ENCODE peak calls at places on chromosomes 2 and 18, in nine cellular contexts. One of them, this sample, is unnamed.

GRCh38 chr2:209496586-209496982 is 72.7 kb downstream of the MAP2 start:
- DNase-seq in left cardiac atrium: no peak
- DNase-seq in stimulated activated CD4-positive, alpha-beta T cell treated with anti-CD3 and anti-CD28 coated beads, Interleukin-2, amount 100 ng/mL, for 48 hours: no peak
- DNase-seq in posterior cingulate gyrus: no peak
- DNase-seq in ovary: no peak
- DNase-seq in H7: no peak
- DNase-seq in activated naive CD8-positive, alpha-beta T cell treated with anti-CD3 and anti-CD28 coated beads for 36 hours: no peak
- DNase-seq in T-helper 1 cell: no peak
- DNase-seq in SK-N-DZ: no peak
- DNase-seq in this sample: no peak

GRCh38 chr2:185643434-185643833 is 95.2 kb upstream of the FSIP2 start:
- DNase-seq in left cardiac atrium: no peak
- DNase-seq in stimulated activated CD4-positive, alpha-beta T cell treated with anti-CD3 and anti-CD28 coated beads, Interleukin-2, amount 100 ng/mL, for 48 hours: no peak
- DNase-seq in posterior cingulate gyrus: no peak
- DNase-seq in ovary: no peak
- DNase-seq in H7: no peak
- DNase-seq in activated naive CD8-positive, alpha-beta T cell treated with anti-CD3 and anti-CD28 coated beads for 36 hours: no peak
- DNase-seq in T-helper 1 cell: no peak
- DNase-seq in SK-N-DZ: no peak
- DNase-seq in this sample: no peak

GRCh38 chr2:177021686-177022085 is 190.9 kb upstream of the HNRNPA3 start:
- DNase-seq in left cardiac atrium: no peak
- DNase-seq in stimulated activated CD4-positive, alpha-beta T cell treated with anti-CD3 and anti-CD28 coated beads, Interleukin-2, amount 100 ng/mL, for 48 hours: no peak
- DNase-seq in posterior cingulate gyrus: no peak
- DNase-seq in ovary: no peak
- DNase-seq in H7: no peak
- DNase-seq in activated naive CD8-positive, alpha-beta T cell treated with anti-CD3 and anti-CD28 coated beads for 36 hours: no peak
- DNase-seq in T-helper 1 cell: no peak
- DNase-seq in SK-N-DZ: no peak
- DNase-seq in this sample: no peak

GRCh38 chr2:68853035-68853434 is 18.2 kb downstream of the BMP10 start:
- DNase-seq in left cardiac atrium: no peak
- DNase-seq in stimulated activated CD4-positive, alpha-beta T cell treated with anti-CD3 and anti-CD28 coated beads, Interleukin-2, amount 100 ng/mL, for 48 hours: no peak
- DNase-seq in posterior cingulate gyrus: no peak
- DNase-seq in ovary: no peak
- DNase-seq in H7: no peak
- DNase-seq in activated naive CD8-positive, alpha-beta T cell treated with anti-CD3 and anti-CD28 coated beads for 36 hours: no peak
- DNase-seq in T-helper 1 cell: no peak
- DNase-seq in SK-N-DZ: no peak
- DNase-seq in this sample: no peak

GRCh38 chr2:239554761-239555565 is 154.1 kb upstream of the HDAC4 start:
- DNase-seq in left cardiac atrium: no peak
- DNase-seq in stimulated activated CD4-positive, alpha-beta T cell treated with anti-CD3 and anti-CD28 coated beads, Interleukin-2, amount 100 ng/mL, for 48 hours: no peak
- DNase-seq in posterior cingulate gyrus: no peak
- DNase-seq in ovary: no peak
- DNase-seq in H7: no peak
- DNase-seq in activated naive CD8-positive, alpha-beta T cell treated with anti-CD3 and anti-CD28 coated beads for 36 hours: no peak
- DNase-seq in T-helper 1 cell: no peak
- DNase-seq in SK-N-DZ: no peak
- DNase-seq in this sample: no peak

GRCh38 chr2:1715184-1716012 is 28.9 kb downstream of the PXDN start:
- DNase-seq in left cardiac atrium: no peak
- DNase-seq in stimulated activated CD4-positive, alpha-beta T cell treated with anti-CD3 and anti-CD28 coated beads, Interleukin-2, amount 100 ng/mL, for 48 hours: no peak
- DNase-seq in posterior cingulate gyrus: no peak
- DNase-seq in ovary: peak
- DNase-seq in H7: peak
- DNase-seq in activated naive CD8-positive, alpha-beta T cell treated with anti-CD3 and anti-CD28 coated beads for 36 hours: no peak
- DNase-seq in T-helper 1 cell: no peak
- DNase-seq in SK-N-DZ: peak
- DNase-seq in this sample: no peak

GRCh38 chr2:227871375-227871788 is at the start of gene DAW1:
- DNase-seq in left cardiac atrium: peak
- DNase-seq in stimulated activated CD4-positive, alpha-beta T cell treated with anti-CD3 and anti-CD28 coated beads, Interleukin-2, amount 100 ng/mL, for 48 hours: peak
- DNase-seq in posterior cingulate gyrus: peak
- DNase-seq in ovary: peak
- DNase-seq in H7: peak
- DNase-seq in activated naive CD8-positive, alpha-beta T cell treated with anti-CD3 and anti-CD28 coated beads for 36 hours: peak
- DNase-seq in T-helper 1 cell: peak
- DNase-seq in SK-N-DZ: peak
- DNase-seq in this sample: no peak

GRCh38 chr2:237182422-237183123 is 96.9 kb downstream of the COPS8 start:
- DNase-seq in left cardiac atrium: no peak
- DNase-seq in stimulated activated CD4-positive, alpha-beta T cell treated with anti-CD3 and anti-CD28 coated beads, Interleukin-2, amount 100 ng/mL, for 48 hours: no peak
- DNase-seq in posterior cingulate gyrus: no peak
- DNase-seq in ovary: peak
- DNase-seq in H7: no peak
- DNase-seq in activated naive CD8-positive, alpha-beta T cell treated with anti-CD3 and anti-CD28 coated beads for 36 hours: no peak
- DNase-seq in T-helper 1 cell: no peak
- DNase-seq in SK-N-DZ: no peak
- DNase-seq in this sample: no peak

GRCh38 chr2:150824118-150824517 is 336.7 kb upstream of the RND3 start:
- DNase-seq in left cardiac atrium: no peak
- DNase-seq in stimulated activated CD4-positive, alpha-beta T cell treated with anti-CD3 and anti-CD28 coated beads, Interleukin-2, amount 100 ng/mL, for 48 hours: no peak
- DNase-seq in posterior cingulate gyrus: no peak
- DNase-seq in ovary: no peak
- DNase-seq in H7: no peak
- DNase-seq in activated naive CD8-positive, alpha-beta T cell treated with anti-CD3 and anti-CD28 coated beads for 36 hours: no peak
- DNase-seq in T-helper 1 cell: no peak
- DNase-seq in SK-N-DZ: no peak
- DNase-seq in this sample: no peak

GRCh38 chr2:234287650-234288049 is 209.2 kb downstream of the ARL4C start:
- DNase-seq in left cardiac atrium: no peak
- DNase-seq in stimulated activated CD4-positive, alpha-beta T cell treated with anti-CD3 and anti-CD28 coated beads, Interleukin-2, amount 100 ng/mL, for 48 hours: no peak
- DNase-seq in posterior cingulate gyrus: no peak
- DNase-seq in ovary: no peak
- DNase-seq in H7: no peak
- DNase-seq in activated naive CD8-positive, alpha-beta T cell treated with anti-CD3 and anti-CD28 coated beads for 36 hours: no peak
- DNase-seq in T-helper 1 cell: no peak
- DNase-seq in SK-N-DZ: no peak
- DNase-seq in this sample: no peak

GRCh38 chr2:161905389-161906046 is 168.5 kb downstream of the DPP4 start:
- DNase-seq in left cardiac atrium: no peak
- DNase-seq in stimulated activated CD4-positive, alpha-beta T cell treated with anti-CD3 and anti-CD28 coated beads, Interleukin-2, amount 100 ng/mL, for 48 hours: no peak
- DNase-seq in posterior cingulate gyrus: no peak
- DNase-seq in ovary: no peak
- DNase-seq in H7: no peak
- DNase-seq in activated naive CD8-positive, alpha-beta T cell treated with anti-CD3 and anti-CD28 coated beads for 36 hours: no peak
- DNase-seq in T-helper 1 cell: no peak
- DNase-seq in SK-N-DZ: no peak
- DNase-seq in this sample: no peak

GRCh38 chr18:59744271-59744721 is 47.1 kb upstream of the CCBE1 start:
- DNase-seq in left cardiac atrium: no peak
- DNase-seq in stimulated activated CD4-positive, alpha-beta T cell treated with anti-CD3 and anti-CD28 coated beads, Interleukin-2, amount 100 ng/mL, for 48 hours: no peak
- DNase-seq in posterior cingulate gyrus: no peak
- DNase-seq in ovary: no peak
- DNase-seq in H7: no peak
- DNase-seq in activated naive CD8-positive, alpha-beta T cell treated with anti-CD3 and anti-CD28 coated beads for 36 hours: no peak
- DNase-seq in T-helper 1 cell: no peak
- DNase-seq in SK-N-DZ: no peak
- DNase-seq in this sample: no peak

GRCh38 chr2:23606968-23607367 is 222.0 kb downstream of the KLHL29 start:
- DNase-seq in left cardiac atrium: no peak
- DNase-seq in stimulated activated CD4-positive, alpha-beta T cell treated with anti-CD3 and anti-CD28 coated beads, Interleukin-2, amount 100 ng/mL, for 48 hours: no peak
- DNase-seq in posterior cingulate gyrus: no peak
- DNase-seq in ovary: no peak
- DNase-seq in H7: no peak
- DNase-seq in activated naive CD8-positive, alpha-beta T cell treated with anti-CD3 and anti-CD28 coated beads for 36 hours: no peak
- DNase-seq in T-helper 1 cell: no peak
- DNase-seq in SK-N-DZ: no peak
- DNase-seq in this sample: no peak

GRCh38 chr2:240437861-240438809 is 2.7 kb downstream of the GPC1 start:
- DNase-seq in left cardiac atrium: peak
- DNase-seq in stimulated activated CD4-positive, alpha-beta T cell treated with anti-CD3 and anti-CD28 coated beads, Interleukin-2, amount 100 ng/mL, for 48 hours: peak
- DNase-seq in posterior cingulate gyrus: peak
- DNase-seq in ovary: peak
- DNase-seq in H7: peak
- DNase-seq in activated naive CD8-positive, alpha-beta T cell treated with anti-CD3 and anti-CD28 coated beads for 36 hours: peak
- DNase-seq in T-helper 1 cell: peak
- DNase-seq in SK-N-DZ: peak
- DNase-seq in this sample: peak

GRCh38 chr2:206031162-206031784 is 54.7 kb downstream of the INO80D start:
- DNase-seq in left cardiac atrium: no peak
- DNase-seq in stimulated activated CD4-positive, alpha-beta T cell treated with anti-CD3 and anti-CD28 coated beads, Interleukin-2, amount 100 ng/mL, for 48 hours: no peak
- DNase-seq in posterior cingulate gyrus: no peak
- DNase-seq in ovary: no peak
- DNase-seq in H7: no peak
- DNase-seq in activated naive CD8-positive, alpha-beta T cell treated with anti-CD3 and anti-CD28 coated beads for 36 hours: peak
- DNase-seq in T-helper 1 cell: no peak
- DNase-seq in SK-N-DZ: no peak
- DNase-seq in this sample: no peak

GRCh38 chr2:180983468-180984388 is 3.3 kb downstream of the UBE2E3 start:
- DNase-seq in left cardiac atrium: no peak
- DNase-seq in stimulated activated CD4-positive, alpha-beta T cell treated with anti-CD3 and anti-CD28 coated beads, Interleukin-2, amount 100 ng/mL, for 48 hours: no peak
- DNase-seq in posterior cingulate gyrus: no peak
- DNase-seq in ovary: no peak
- DNase-seq in H7: peak
- DNase-seq in activated naive CD8-positive, alpha-beta T cell treated with anti-CD3 and anti-CD28 coated beads for 36 hours: no peak
- DNase-seq in T-helper 1 cell: no peak
- DNase-seq in SK-N-DZ: peak
- DNase-seq in this sample: no peak

GRCh38 chr2:217828336-217828735 is 174.5 kb downstream of the TNS1 start:
- DNase-seq in left cardiac atrium: no peak
- DNase-seq in stimulated activated CD4-positive, alpha-beta T cell treated with anti-CD3 and anti-CD28 coated beads, Interleukin-2, amount 100 ng/mL, for 48 hours: no peak
- DNase-seq in posterior cingulate gyrus: no peak
- DNase-seq in ovary: no peak
- DNase-seq in H7: no peak
- DNase-seq in activated naive CD8-positive, alpha-beta T cell treated with anti-CD3 and anti-CD28 coated beads for 36 hours: no peak
- DNase-seq in T-helper 1 cell: no peak
- DNase-seq in SK-N-DZ: no peak
- DNase-seq in this sample: no peak

GRCh38 chr2:25491003-25491696 is 149.4 kb upstream of the DNMT3A start:
- DNase-seq in left cardiac atrium: no peak
- DNase-seq in stimulated activated CD4-positive, alpha-beta T cell treated with anti-CD3 and anti-CD28 coated beads, Interleukin-2, amount 100 ng/mL, for 48 hours: no peak
- DNase-seq in posterior cingulate gyrus: no peak
- DNase-seq in ovary: no peak
- DNase-seq in H7: no peak
- DNase-seq in activated naive CD8-positive, alpha-beta T cell treated with anti-CD3 and anti-CD28 coated beads for 36 hours: no peak
- DNase-seq in T-helper 1 cell: no peak
- DNase-seq in SK-N-DZ: no peak
- DNase-seq in this sample: no peak

GRCh38 chr2:37322368-37322767 is 2.3 kb downstream of the PRKD3 start:
- DNase-seq in left cardiac atrium: no peak
- DNase-seq in stimulated activated CD4-positive, alpha-beta T cell treated with anti-CD3 and anti-CD28 coated beads, Interleukin-2, amount 100 ng/mL, for 48 hours: no peak
- DNase-seq in posterior cingulate gyrus: no peak
- DNase-seq in ovary: no peak
- DNase-seq in H7: no peak
- DNase-seq in activated naive CD8-positive, alpha-beta T cell treated with anti-CD3 and anti-CD28 coated beads for 36 hours: no peak
- DNase-seq in T-helper 1 cell: no peak
- DNase-seq in SK-N-DZ: peak
- DNase-seq in this sample: no peak

GRCh38 chr2:36618381-36618780 is 20.4 kb upstream of the FEZ2 start:
- DNase-seq in left cardiac atrium: no peak
- DNase-seq in stimulated activated CD4-positive, alpha-beta T cell treated with anti-CD3 and anti-CD28 coated beads, Interleukin-2, amount 100 ng/mL, for 48 hours: no peak
- DNase-seq in posterior cingulate gyrus: no peak
- DNase-seq in ovary: no peak
- DNase-seq in H7: peak
- DNase-seq in activated naive CD8-positive, alpha-beta T cell treated with anti-CD3 and anti-CD28 coated beads for 36 hours: peak
- DNase-seq in T-helper 1 cell: no peak
- DNase-seq in SK-N-DZ: peak
- DNase-seq in this sample: no peak

GRCh38 chr2:71067567-71068217 is 756 bp upstream of the NAGK start:
- DNase-seq in left cardiac atrium: no peak
- DNase-seq in stimulated activated CD4-positive, alpha-beta T cell treated with anti-CD3 and anti-CD28 coated beads, Interleukin-2, amount 100 ng/mL, for 48 hours: no peak
- DNase-seq in posterior cingulate gyrus: no peak
- DNase-seq in ovary: peak
- DNase-seq in H7: peak
- DNase-seq in activated naive CD8-positive, alpha-beta T cell treated with anti-CD3 and anti-CD28 coated beads for 36 hours: peak
- DNase-seq in T-helper 1 cell: no peak
- DNase-seq in SK-N-DZ: no peak
- DNase-seq in this sample: no peak

GRCh38 chr2:27236626-27237025 is 19.5 kb downstream of the CAD start:
- DNase-seq in left cardiac atrium: no peak
- DNase-seq in stimulated activated CD4-positive, alpha-beta T cell treated with anti-CD3 and anti-CD28 coated beads, Interleukin-2, amount 100 ng/mL, for 48 hours: no peak
- DNase-seq in posterior cingulate gyrus: no peak
- DNase-seq in ovary: no peak
- DNase-seq in H7: no peak
- DNase-seq in activated naive CD8-positive, alpha-beta T cell treated with anti-CD3 and anti-CD28 coated beads for 36 hours: no peak
- DNase-seq in T-helper 1 cell: no peak
- DNase-seq in SK-N-DZ: no peak
- DNase-seq in this sample: no peak

GRCh38 chr2:105406221-105406620 is 7.4 kb upstream of the FHL2 start:
- DNase-seq in left cardiac atrium: peak
- DNase-seq in stimulated activated CD4-positive, alpha-beta T cell treated with anti-CD3 and anti-CD28 coated beads, Interleukin-2, amount 100 ng/mL, for 48 hours: no peak
- DNase-seq in posterior cingulate gyrus: no peak
- DNase-seq in ovary: no peak
- DNase-seq in H7: no peak
- DNase-seq in activated naive CD8-positive, alpha-beta T cell treated with anti-CD3 and anti-CD28 coated beads for 36 hours: no peak
- DNase-seq in T-helper 1 cell: no peak
- DNase-seq in SK-N-DZ: no peak
- DNase-seq in this sample: peak

GRCh38 chr18:56795381-56795780 is 144.2 kb downstream of the WDR7 start:
- DNase-seq in left cardiac atrium: no peak
- DNase-seq in stimulated activated CD4-positive, alpha-beta T cell treated with anti-CD3 and anti-CD28 coated beads, Interleukin-2, amount 100 ng/mL, for 48 hours: no peak
- DNase-seq in posterior cingulate gyrus: no peak
- DNase-seq in ovary: no peak
- DNase-seq in H7: no peak
- DNase-seq in activated naive CD8-positive, alpha-beta T cell treated with anti-CD3 and anti-CD28 coated beads for 36 hours: no peak
- DNase-seq in T-helper 1 cell: no peak
- DNase-seq in SK-N-DZ: no peak
- DNase-seq in this sample: no peak

GRCh38 chr2:86622409-86622877 is 1.2 kb downstream of the RNF103 start:
- DNase-seq in left cardiac atrium: peak
- DNase-seq in stimulated activated CD4-positive, alpha-beta T cell treated with anti-CD3 and anti-CD28 coated beads, Interleukin-2, amount 100 ng/mL, for 48 hours: peak
- DNase-seq in posterior cingulate gyrus: peak
- DNase-seq in ovary: peak
- DNase-seq in H7: peak
- DNase-seq in activated naive CD8-positive, alpha-beta T cell treated with anti-CD3 and anti-CD28 coated beads for 36 hours: peak
- DNase-seq in T-helper 1 cell: no peak
- DNase-seq in SK-N-DZ: peak
- DNase-seq in this sample: no peak

GRCh38 chr2:86065512-86065911 is 40.2 kb downstream of the POLR1A start:
- DNase-seq in left cardiac atrium: no peak
- DNase-seq in stimulated activated CD4-positive, alpha-beta T cell treated with anti-CD3 and anti-CD28 coated beads, Interleukin-2, amount 100 ng/mL, for 48 hours: no peak
- DNase-seq in posterior cingulate gyrus: no peak
- DNase-seq in ovary: no peak
- DNase-seq in H7: no peak
- DNase-seq in activated naive CD8-positive, alpha-beta T cell treated with anti-CD3 and anti-CD28 coated beads for 36 hours: no peak
- DNase-seq in T-helper 1 cell: no peak
- DNase-seq in SK-N-DZ: no peak
- DNase-seq in this sample: peak

GRCh38 chr18:36934884-36935283 is 106.0 kb downstream of the KIAA1328 start:
- DNase-seq in left cardiac atrium: no peak
- DNase-seq in stimulated activated CD4-positive, alpha-beta T cell treated with anti-CD3 and anti-CD28 coated beads, Interleukin-2, amount 100 ng/mL, for 48 hours: no peak
- DNase-seq in posterior cingulate gyrus: no peak
- DNase-seq in ovary: no peak
- DNase-seq in H7: no peak
- DNase-seq in activated naive CD8-positive, alpha-beta T cell treated with anti-CD3 and anti-CD28 coated beads for 36 hours: no peak
- DNase-seq in T-helper 1 cell: no peak
- DNase-seq in SK-N-DZ: no peak
- DNase-seq in this sample: no peak

GRCh38 chr2:64586883-64587481 is 62.9 kb downstream of the AFTPH start:
- DNase-seq in left cardiac atrium: no peak
- DNase-seq in stimulated activated CD4-positive, alpha-beta T cell treated with anti-CD3 and anti-CD28 coated beads, Interleukin-2, amount 100 ng/mL, for 48 hours: no peak
- DNase-seq in posterior cingulate gyrus: no peak
- DNase-seq in ovary: no peak
- DNase-seq in H7: peak
- DNase-seq in activated naive CD8-positive, alpha-beta T cell treated with anti-CD3 and anti-CD28 coated beads for 36 hours: no peak
- DNase-seq in T-helper 1 cell: no peak
- DNase-seq in SK-N-DZ: peak
- DNase-seq in this sample: no peak

GRCh38 chr2:20074001-20074648 is 22.7 kb upstream of the LAPTM4A start:
- DNase-seq in left cardiac atrium: no peak
- DNase-seq in stimulated activated CD4-positive, alpha-beta T cell treated with anti-CD3 and anti-CD28 coated beads, Interleukin-2, amount 100 ng/mL, for 48 hours: no peak
- DNase-seq in posterior cingulate gyrus: no peak
- DNase-seq in ovary: peak
- DNase-seq in H7: no peak
- DNase-seq in activated naive CD8-positive, alpha-beta T cell treated with anti-CD3 and anti-CD28 coated beads for 36 hours: no peak
- DNase-seq in T-helper 1 cell: no peak
- DNase-seq in SK-N-DZ: no peak
- DNase-seq in this sample: no peak

GRCh38 chr2:192166946-192167345 is 27.8 kb downstream of the TMEFF2 start:
- DNase-seq in left cardiac atrium: no peak
- DNase-seq in stimulated activated CD4-positive, alpha-beta T cell treated with anti-CD3 and anti-CD28 coated beads, Interleukin-2, amount 100 ng/mL, for 48 hours: no peak
- DNase-seq in posterior cingulate gyrus: no peak
- DNase-seq in ovary: no peak
- DNase-seq in H7: no peak
- DNase-seq in activated naive CD8-positive, alpha-beta T cell treated with anti-CD3 and anti-CD28 coated beads for 36 hours: no peak
- DNase-seq in T-helper 1 cell: no peak
- DNase-seq in SK-N-DZ: no peak
- DNase-seq in this sample: no peak

GRCh38 chr2:120436885-120437603 is 91.1 kb downstream of the INHBB start:
- DNase-seq in left cardiac atrium: no peak
- DNase-seq in stimulated activated CD4-positive, alpha-beta T cell treated with anti-CD3 and anti-CD28 coated beads, Interleukin-2, amount 100 ng/mL, for 48 hours: peak
- DNase-seq in posterior cingulate gyrus: no peak
- DNase-seq in ovary: no peak
- DNase-seq in H7: peak
- DNase-seq in activated naive CD8-positive, alpha-beta T cell treated with anti-CD3 and anti-CD28 coated beads for 36 hours: peak
- DNase-seq in T-helper 1 cell: no peak
- DNase-seq in SK-N-DZ: no peak
- DNase-seq in this sample: no peak